ENCODE peak calls at places on chromosomes 12 and 14, in seven cellular contexts. B is IMR-90, F is HCT116, I is uterus, T is A549, M is Peyer's patch, K is heart left ventricle. Z is an unnamed sample.

GRCh38 chr12:131365821-131366260 is 345.0 kb upstream of the SFSWAP start:
- DNase-seq in B (no peak), K (no peak), T (no peak), M (peak; percentile 37), F (no peak), I (peak; percentile 87), Z (no peak)

GRCh38 chr12:127083028-127083949 is 1183.7 kb upstream of the TMEM132C start:
- DNase-seq in I (peak; percentile 14), T (peak; percentile 79), K (no peak), M (no peak), F (peak; percentile 54), B (peak; percentile 65), Z (no peak)

GRCh38 chr12:78431931-78432330 is 432.6 kb upstream of the SYT1 start:
- DNase-seq in I (no peak), T (no peak), B (peak; percentile 73), M (no peak), F (no peak), K (no peak), Z (no peak)

GRCh38 chr12:92596388-92596787 is 106.4 kb upstream of the PLEKHG7 start:
- DNase-seq in K (no peak), T (no peak), F (no peak), B (peak; percentile 83), M (no peak), I (no peak), Z (no peak)

GRCh38 chr12:70691018-70691672 is 53.9 kb upstream of the PTPRB start:
- DNase-seq in F (no peak), M (no peak), T (no peak), K (no peak), I (no peak), B (peak; percentile 65), Z (no peak)

GRCh38 chr14:33465952-33466700 is 484.7 kb downstream of the EGLN3 start:
- DNase-seq in M (no peak), T (no peak), K (no peak), I (no peak), B (no peak), F (no peak), Z (no peak)

GRCh38 chr14:89912667-89913211 is 41.8 kb downstream of the EFCAB11 start:
- DNase-seq in M (no peak), B (peak; percentile 97), T (peak; percentile 66), K (no peak), I (peak; percentile 58), F (no peak), Z (no peak)

GRCh38 chr12:79573820-79574219 is 116.9 kb downstream of the PAWR start:
- DNase-seq in M (no peak), B (no peak), I (no peak), F (no peak), K (no peak), T (no peak), Z (no peak)

GRCh38 chr14:68926236-68926635 is 52.9 kb downstream of the ACTN1 start:
- DNase-seq in F (no peak), B (no peak), T (no peak), K (no peak), I (no peak), M (no peak), Z (no peak)

GRCh38 chr14:100292301-100292775 is 13.9 kb downstream of the SLC25A29 start:
- DNase-seq in I (peak; percentile 13), F (no peak), B (no peak), T (no peak), M (no peak), K (no peak), Z (no peak)

DNA sequence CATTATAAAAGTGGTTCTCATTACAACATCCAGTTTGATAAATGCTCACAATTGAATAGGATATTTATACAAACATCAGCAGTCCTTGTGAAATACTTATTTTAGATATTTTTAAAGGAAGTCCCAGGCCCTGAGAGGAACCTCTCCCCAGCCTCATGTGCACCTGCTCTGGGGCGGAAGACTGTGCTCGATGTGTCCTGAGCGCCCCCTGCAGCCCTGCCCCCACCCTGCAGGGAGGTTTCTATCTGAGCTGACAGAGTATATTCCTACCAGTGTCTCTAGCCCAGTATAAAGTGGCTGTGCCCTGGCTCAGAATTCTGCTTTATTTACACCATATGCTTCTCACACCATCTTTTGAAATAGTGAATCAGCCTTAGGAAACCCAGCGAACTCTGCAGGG is 1349.1 kb downstream of the TMEM121 start:
- DNase-seq in M (no peak), K (no peak), F (no peak), I (no peak), B (no peak), T (no peak), Z (peak; percentile 51)
- H3K27ac ChIP-seq in M (no peak overlapping the region), K (no peak overlapping the region), F (no peak overlapping the region), I (no peak overlapping the region), B (no peak overlapping the region), T (no peak overlapping the region), Z (no peak overlapping the region)

DNA sequence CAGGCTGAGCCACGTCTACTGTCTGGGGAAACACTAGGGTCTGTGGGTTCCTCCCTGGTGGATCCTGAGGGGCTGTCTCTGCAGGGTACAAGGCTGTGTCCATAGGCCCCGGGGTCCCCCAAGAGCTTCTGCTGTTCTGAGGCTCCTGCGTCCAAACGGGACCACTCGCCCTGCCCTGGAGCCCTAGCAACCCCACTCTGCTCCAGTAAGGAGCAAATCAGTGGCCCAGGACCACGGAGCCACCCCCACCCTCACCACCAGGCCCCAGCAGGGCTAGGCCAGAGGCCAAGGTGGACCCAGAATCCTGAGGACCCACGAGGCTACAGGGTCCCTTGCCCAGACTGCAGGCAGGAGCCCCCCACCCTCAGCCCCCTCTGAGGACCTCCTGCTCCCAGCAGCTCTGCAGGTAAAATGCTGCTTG is 75.1 kb upstream of the GALNT9 start:
- DNase-seq in T (no peak), I (no peak), M (no peak), B (no peak), F (no peak), K (no peak), Z (no peak)
- H3K4me3 ChIP-seq in T (no peak overlapping the region), I (no peak overlapping the region), M (no peak overlapping the region), B (no peak overlapping the region), F (no peak overlapping the region), K (no peak overlapping the region), Z (no peak overlapping the region)

GRCh38 chr12:122974274-122974891 is 661 bp upstream of the OGFOD2 start:
- DNase-seq in I (peak; percentile 99), K (peak; percentile 98), T (peak; percentile 91), B (peak; percentile 98), M (peak; percentile 99), F (peak; percentile 97), Z (peak; percentile 99)

GRCh38 chr12:122977153-122977552 is 2.1 kb downstream of the OGFOD2 start:
- DNase-seq in K (no peak), F (no peak), I (no peak), M (no peak), T (no peak), B (no peak), Z (no peak)

GRCh38 chr12:122975790-122976647 is 975 bp downstream of the OGFOD2 start:
- DNase-seq in M (no peak), F (no peak), I (no peak), K (no peak), T (no peak), B (no peak), Z (no peak)

GRCh38 chr12:122976648-122976975 is 1.6 kb downstream of the OGFOD2 start:
- DNase-seq in B (no peak), M (no peak), F (no peak), T (no peak), K (no peak), I (no peak), Z (no peak)

DNA sequence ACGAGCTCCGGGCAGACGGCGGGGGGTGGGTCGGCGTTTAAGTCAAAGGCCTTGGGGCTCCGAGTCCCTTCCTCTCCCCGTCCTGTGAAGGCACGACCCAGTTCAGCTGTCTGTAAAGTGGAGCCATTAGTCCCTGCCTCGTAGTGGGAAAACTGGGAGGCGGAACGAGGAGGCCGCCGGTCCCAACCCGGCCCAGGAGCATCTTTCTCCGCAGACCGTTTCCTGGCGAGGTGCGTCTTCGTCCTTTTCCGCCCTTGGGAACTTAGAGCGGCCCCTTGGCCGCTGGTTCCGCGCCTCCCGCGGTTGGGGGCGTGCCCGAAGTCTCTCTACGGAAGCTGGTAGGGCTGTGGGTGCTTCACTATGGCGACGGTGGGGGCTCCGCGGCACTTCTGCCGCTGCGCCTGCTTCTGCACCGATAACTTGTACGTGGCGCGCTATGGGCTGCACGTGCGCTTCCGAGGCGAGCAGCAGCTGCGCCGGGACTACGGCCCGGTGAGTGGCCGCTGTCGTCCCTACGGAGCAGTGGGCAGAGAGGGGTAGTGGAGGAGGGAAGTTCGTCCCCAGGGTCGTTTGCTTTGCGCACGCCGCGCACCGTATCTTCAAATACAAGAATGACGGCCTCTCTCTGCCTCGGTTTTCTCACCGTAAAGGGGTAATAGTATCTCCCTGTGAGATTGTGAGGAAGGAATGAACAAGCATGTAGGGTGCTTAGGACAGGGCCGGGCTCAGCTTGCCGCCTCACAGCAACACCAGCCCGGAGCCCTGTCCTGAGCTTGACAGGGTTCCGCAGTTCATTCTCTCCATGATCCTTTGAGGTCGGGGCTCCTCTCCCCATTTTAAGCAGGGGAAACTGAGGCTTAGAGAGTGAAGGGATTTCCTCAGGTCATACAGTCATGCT is at the start of gene OGFOD2:
- DNase-seq in K (peak; percentile 95), M (peak; percentile 94), T (peak; percentile 93), F (peak; percentile 81), I (peak; percentile 89), B (peak; percentile 88), Z (peak; percentile 94)
- TF ChIP-seq POLR2A in K (no peak), M (peak; percentile 34), T (peak; percentile 68), F (peak; percentile 33), I (no peak), B (peak; percentile 61), Z (no peak)

GRCh38 chr14:75539165-75539561 is 16.9 kb downstream of the BATF start:
- DNase-seq in B (no peak), M (no peak), I (no peak), K (no peak), F (no peak), T (no peak), Z (no peak)

GRCh38 chr14:75537071-75537470 is 14.8 kb downstream of the BATF start:
- DNase-seq in M (no peak), B (no peak), F (no peak), T (no peak), K (no peak), I (no peak), Z (no peak)

GRCh38 chr14:75540479-75540851 is 18.2 kb downstream of the BATF start:
- DNase-seq in M (no peak), I (no peak), F (no peak), K (no peak), B (no peak), T (no peak), Z (no peak)

GRCh38 chr14:75542585-75543091 is 20.4 kb downstream of the BATF start:
- DNase-seq in B (no peak), T (no peak), K (peak; percentile 67), F (no peak), I (peak; percentile 28), M (no peak), Z (peak; percentile 67)

DNA sequence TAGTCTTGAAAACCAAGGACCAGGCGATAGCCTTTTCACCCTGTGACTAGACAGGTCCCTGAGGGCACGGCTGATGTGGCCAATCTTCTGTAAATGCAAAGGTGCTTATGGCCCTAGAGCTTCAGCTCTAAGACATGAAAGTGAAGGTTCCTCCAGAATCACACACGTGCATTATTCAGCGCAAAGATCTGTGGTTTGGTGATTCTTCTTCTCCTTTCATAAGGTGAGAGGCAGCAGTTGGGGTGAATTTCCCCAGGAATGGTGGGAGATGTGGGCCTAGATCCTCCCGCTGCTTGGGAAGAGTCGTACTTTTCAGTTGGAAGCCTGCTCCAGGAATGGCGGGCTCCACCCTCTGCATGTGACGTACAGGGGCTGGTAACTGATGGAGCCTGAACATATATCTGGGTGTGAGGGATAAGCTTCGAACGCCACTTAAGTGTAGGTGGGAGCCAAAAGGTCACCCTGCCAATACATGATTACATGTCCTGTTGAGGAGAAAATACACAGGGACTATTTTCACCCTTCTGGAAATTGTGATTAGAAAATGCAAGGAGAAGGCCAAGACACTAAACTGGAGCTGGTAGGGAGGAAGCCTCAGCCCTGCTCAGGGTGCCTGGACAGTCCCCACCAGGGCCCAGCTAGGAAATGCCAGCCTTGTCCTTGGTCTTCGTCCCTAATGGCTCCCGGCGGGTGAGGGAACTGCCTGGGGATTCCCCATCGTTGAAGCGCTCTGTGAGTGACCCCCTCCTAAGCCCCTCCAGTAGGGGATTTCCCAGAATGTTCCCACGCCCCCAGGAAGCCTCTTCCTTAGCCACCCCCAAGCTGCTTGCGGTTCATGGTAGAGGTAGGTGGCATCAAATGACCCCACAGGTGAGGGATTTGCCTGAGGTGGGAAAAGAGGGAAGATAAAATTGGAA is 17.6 kb downstream of the BATF start:
- DNase-seq in I (no peak), K (no peak), T (no peak), M (no peak), B (no peak), F (no peak), Z (no peak)
- H3K27ac ChIP-seq in I (no peak overlapping the region), K (no peak overlapping the region), T (peak overlapping the region; percentile 96), M (peak overlapping the region; percentile 77), B (no peak overlapping the region), F (no peak overlapping the region), Z (no peak overlapping the region)